ENCODE peak calls at places on chromosome 3, in nine cellular contexts. X is mesendoderm; D is fibroblast of lung; N is mesenchymal stem cell; M is CD8-positive, alpha-beta memory T cell; Z is suprapubic skin; V is stomach; G is testis; K is GM23338. S is an unnamed sample. For H3K4me1, the result is how much of the 10 kb centered on the place peaks cover.

GRCh38 chr3:125375950-125376679 is 990 bp upstream of the ZNF148 start:
- DNase-seq in Z (no peak), D (no peak), G (no peak), X (no peak), K (no peak), N (peak), V (no peak), M (no peak), S (no peak)

GRCh38 chr3:45915518-45916231 is 27.6 kb upstream of the CXCR6 start:
- DNase-seq in K (no peak), N (peak), V (peak), M (peak), D (peak), Z (peak), X (peak), G (peak), S (no peak)

GRCh38 chr3:168417016-168417415 is 321.3 kb upstream of the GOLIM4 start:
- DNase-seq in D (no peak), V (no peak), M (no peak), K (no peak), X (peak), Z (no peak), G (no peak), N (no peak), S (no peak)

GRCh38 chr3:67461667-67462142 is 192.7 kb downstream of the SUCLG2 start:
- DNase-seq in K (no peak), D (peak), X (no peak), N (peak), M (no peak), G (no peak), Z (no peak), V (no peak), S (no peak)

GRCh38 chr3:17369973-17370372 is 372.5 kb downstream of the TBC1D5 start:
- DNase-seq in G (no peak), N (no peak), Z (no peak), V (no peak), X (no peak), D (no peak), K (no peak), M (no peak), S (no peak)

GRCh38 chr3:126498936-126499335 is 18.6 kb downstream of the UROC1 start:
- DNase-seq in D (no peak), N (no peak), V (no peak), Z (no peak), K (peak), M (peak), G (no peak), X (peak), S (no peak)

GRCh38 chr3:173624086-173624485 is 226.5 kb downstream of the NLGN1 start:
- DNase-seq in Z (no peak), X (no peak), M (no peak), G (no peak), N (no peak), V (no peak), D (no peak), K (no peak), S (no peak)

GRCh38 chr3:53083496-53083895 is 37.6 kb upstream of the SFMBT1 start:
- DNase-seq in X (no peak), K (no peak), D (peak), V (no peak), Z (peak), M (no peak), N (peak), G (peak), S (no peak)

GRCh38 chr3:37852097-37852496 is 9.6 kb upstream of the CTDSPL start:
- DNase-seq in G (no peak), K (no peak), N (peak), Z (no peak), X (no peak), M (no peak), D (peak), V (no peak), S (no peak)

GRCh38 chr3:177522051-177522450 is 324.8 kb upstream of the TBL1XR1 start:
- DNase-seq in M (no peak), N (no peak), V (no peak), Z (no peak), G (no peak), X (no peak), K (no peak), D (peak), S (no peak)

GRCh38 chr3:188156051-188156450 is 2.1 kb downstream of the LPP start:
- DNase-seq in X (no peak), G (no peak), K (no peak), V (no peak), M (no peak), Z (no peak), D (no peak), N (no peak), S (no peak)

GRCh38 chr3:54427951-54428871 is 305.9 kb downstream of the CACNA2D3 start:
- DNase-seq in X (peak), N (peak), G (peak), M (no peak), Z (no peak), D (peak), K (peak), V (peak), S (peak)

GRCh38 chr3:11195721-11196332 is 41.5 kb downstream of the HRH1 start:
- DNase-seq in N (peak), D (peak), X (peak), K (peak), Z (no peak), V (no peak), G (no peak), M (no peak), S (peak)

GRCh38 chr3:11661827-11662226 is 18.1 kb upstream of the VGLL4 start:
- DNase-seq in M (no peak), V (no peak), X (no peak), D (peak), Z (no peak), K (no peak), G (no peak), N (peak), S (no peak)

GRCh38 chr3:116929534-116930222 is 220.1 kb downstream of the TUSC7 start:
- DNase-seq in Z (no peak), M (no peak), X (no peak), K (no peak), V (no peak), D (no peak), G (no peak), N (peak), S (no peak)

GRCh38 chr3:193997228-193998192 is 138.4 kb upstream of the HES1 start:
- DNase-seq in V (no peak), K (no peak), Z (no peak), D (peak), N (peak), G (peak), X (no peak), M (no peak), S (no peak)

GRCh38 chr3:116393199-116393598 is 52.1 kb downstream of the LSAMP start:
- DNase-seq in K (no peak), V (no peak), M (no peak), G (no peak), D (no peak), N (no peak), X (no peak), Z (no peak), S (no peak)

GRCh38 chr3:191030491-191030890 is 168.0 kb upstream of the GMNC start:
- DNase-seq in Z (no peak), X (no peak), K (no peak), N (no peak), D (no peak), V (no peak), G (no peak), M (no peak), S (no peak)

GRCh38 chr3:24846286-24846860 is 351.7 kb upstream of the THRB start:
- DNase-seq in V (no peak), M (no peak), D (no peak), K (no peak), Z (no peak), G (no peak), N (no peak), X (no peak), S (no peak)

GRCh38 chr3:38811822-38812221 is 4.2 kb downstream of the SCN10A start:
- DNase-seq in X (no peak), K (no peak), Z (no peak), G (no peak), N (no peak), V (no peak), M (no peak), D (no peak), S (no peak)

GRCh38 chr3:12273045-12273695 is 15.7 kb upstream of the PPARG start:
- DNase-seq in V (no peak), Z (no peak), D (no peak), N (no peak), G (no peak), X (no peak), M (no peak), K (no peak), S (no peak)

GRCh38 chr3:52231502-52232278 is 6.2 kb upstream of the TLR9 start:
- DNase-seq in N (peak), V (peak), K (peak), Z (no peak), X (peak), M (peak), D (peak), G (peak), S (no peak)

GRCh38 chr3:4908066-4908768 is 71.0 kb upstream of the BHLHE40 start:
- DNase-seq in X (no peak), M (no peak), G (no peak), K (no peak), Z (no peak), D (no peak), V (no peak), N (no peak), S (no peak)

GRCh38 chr3:50616003-50616769 is 765 bp upstream of the MAPKAPK3 start:
- DNase-seq in D (peak), M (peak), Z (peak), N (peak), X (peak), V (peak), K (peak), G (peak), S (peak)

GRCh38 chr3:46423588-46423987 is 16.5 kb downstream of the CCRL2 start:
- DNase-seq in V (no peak), D (peak), N (no peak), Z (no peak), G (no peak), X (no peak), M (no peak), K (no peak), S (no peak)

GRCh38 chr3:111906667-111907066 is 47.6 kb downstream of the PHLDB2 start:
- DNase-seq in M (no peak), V (no peak), K (no peak), D (peak), G (no peak), X (no peak), N (peak), Z (no peak), S (no peak)

GRCh38 chr3:134357914-134358811 is 16.1 kb downstream of the AMOTL2 start:
- DNase-seq in V (peak), G (peak), K (no peak), Z (no peak), X (peak), M (no peak), D (peak), N (peak), S (peak)

GRCh38 chr3:89025185-89025584 is 82.2 kb upstream of the EPHA3 start:
- DNase-seq in N (peak), K (no peak), G (no peak), X (no peak), V (no peak), D (peak), Z (no peak), M (no peak), S (no peak)

GRCh38 chr3:71771126-71771525 is 13.8 kb downstream of the PROK2 start:
- DNase-seq in N (no peak), K (no peak), V (no peak), X (no peak), G (no peak), M (no peak), D (no peak), Z (no peak), S (no peak)

GRCh38 chr3:11116336-11117059 is 37.8 kb upstream of the HRH1 start:
- DNase-seq in K (no peak), Z (no peak), M (no peak), N (no peak), G (no peak), V (no peak), X (no peak), D (peak), S (no peak)

GRCh38 chr3:170738756-170739155 is 131.2 kb downstream of the RPL22L1 start:
- DNase-seq in K (no peak), D (no peak), M (no peak), G (no peak), Z (no peak), X (no peak), V (no peak), N (no peak), S (no peak)

GRCh38 chr3:97138914-97139541 is 324.6 kb downstream of the EPHA6 start:
- DNase-seq in D (no peak), Z (no peak), M (no peak), G (no peak), K (peak), V (no peak), X (peak), N (no peak), S (no peak)

GRCh38 chr3:33777996-33778395 is 20.4 kb upstream of the PDCD6IP start:
- DNase-seq in D (no peak), X (no peak), K (no peak), Z (no peak), M (no peak), N (no peak), G (no peak), V (no peak), S (no peak)

GRCh38 chr3:71265365-71265935 is 318.1 kb downstream of the FOXP1 start:
- DNase-seq in V (peak), N (no peak), M (no peak), K (no peak), Z (no peak), X (no peak), D (no peak), G (no peak), S (no peak)

GRCh38 chr3:60053518-60054265 is 1003.9 kb upstream of the CFAP20DC start:
- DNase-seq in N (no peak), X (peak), V (no peak), K (no peak), M (no peak), D (peak), G (no peak), Z (no peak), S (no peak)
- H3K4me1 ChIP-seq in N (under half), X (under half), V (under half), K (under half), M (half or more), D (under half), G (under half), Z (under half), S (under half)

DNA sequence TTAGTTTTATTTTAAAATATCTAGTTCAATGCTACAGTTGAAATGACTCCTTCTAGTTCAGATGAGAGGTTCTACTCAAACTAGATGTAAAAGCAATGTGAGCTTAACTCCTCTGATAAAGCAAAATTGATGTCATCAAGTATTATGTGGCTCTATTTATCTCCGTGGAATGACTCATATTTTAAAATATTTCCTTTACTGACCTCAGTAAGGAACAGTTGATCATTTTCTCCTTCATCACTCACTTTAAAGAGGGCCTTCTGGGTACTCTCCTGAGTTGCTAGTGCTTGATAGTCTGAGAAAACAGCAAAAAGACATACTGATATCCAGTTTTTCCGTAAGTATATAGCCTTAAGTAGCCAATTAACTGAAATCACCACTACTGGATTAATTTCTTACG is 1099.3 kb downstream of the ROBO2 start:
- DNase-seq in N (peak), V (no peak), M (no peak), X (no peak), D (peak), Z (no peak), G (no peak), K (no peak), S (no peak)
- H3K4me1 ChIP-seq in N (under half), V (under half), M (under half), X (under half), D (under half), Z (under half), G (under half), K (under half), S (under half)

DNA sequence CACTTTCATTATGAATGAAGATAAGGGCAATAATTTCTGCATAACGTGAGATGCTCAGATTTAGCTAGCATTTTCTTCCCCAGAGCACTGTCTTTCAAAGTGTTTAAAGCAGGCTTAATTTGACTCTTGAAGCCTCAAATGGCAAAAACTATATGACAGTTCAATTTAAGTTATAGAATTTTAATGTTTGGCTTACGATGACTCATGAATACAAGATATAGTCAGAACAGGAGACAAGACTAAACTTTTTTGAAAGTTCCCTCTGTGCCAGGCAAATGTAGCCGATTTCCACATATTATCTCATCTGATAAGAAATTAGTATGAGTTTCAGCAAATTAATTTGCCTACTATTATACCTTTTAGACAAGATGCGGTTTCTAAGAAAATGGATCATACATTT is 19.6 kb downstream of the ABI3BP start:
- DNase-seq in V (no peak), Z (no peak), K (no peak), G (no peak), N (no peak), X (no peak), M (no peak), D (no peak), S (no peak)
- H3K4me1 ChIP-seq in V (under half), Z (under half), K (under half), G (under half), N (under half), X (under half), M (under half), D (under half), S (under half)

GRCh38 chr3:128634075-128634611 is 16.5 kb downstream of the RPN1 start:
- DNase-seq in D (no peak), X (no peak), V (no peak), G (no peak), N (no peak), K (no peak), M (no peak), Z (no peak), S (no peak)

GRCh38 chr3:128632301-128632700 is 18.3 kb downstream of the RPN1 start:
- DNase-seq in K (no peak), N (no peak), D (no peak), Z (no peak), X (no peak), M (no peak), G (no peak), V (no peak), S (no peak)

GRCh38 chr3:128625409-128625945 is 25.1 kb downstream of the RPN1 start:
- DNase-seq in V (no peak), Z (no peak), K (no peak), G (no peak), D (no peak), N (no peak), X (no peak), M (no peak), S (no peak)

GRCh38 chr3:128624526-128625138 is 26.0 kb downstream of the RPN1 start:
- DNase-seq in X (no peak), G (no peak), Z (no peak), D (no peak), N (no peak), M (no peak), K (no peak), V (no peak), S (no peak)

GRCh38 chr3:128629936-128630335 is 20.7 kb downstream of the RPN1 start:
- DNase-seq in N (no peak), D (no peak), M (no peak), K (no peak), X (no peak), V (no peak), Z (no peak), G (no peak), S (no peak)
- H3K4me1 ChIP-seq in N (under half), D (under half), M (under half), K (under half), X (under half), V (under half), Z (under half), G (under half), S (under half)

GRCh38 chr3:113556556-113557335 is 24.4 kb downstream of the SIDT1 start:
- DNase-seq in M (no peak), G (no peak), K (no peak), Z (no peak), X (peak), D (no peak), V (no peak), N (no peak), S (no peak)

GRCh38 chr3:113557374-113557773 is 25.0 kb downstream of the SIDT1 start:
- DNase-seq in Z (no peak), M (no peak), G (no peak), N (peak), D (peak), V (no peak), X (peak), K (peak), S (no peak)

GRCh38 chr3:113551821-113552220 is 19.5 kb downstream of the SIDT1 start:
- DNase-seq in N (no peak), Z (no peak), X (no peak), G (no peak), V (no peak), M (no peak), K (no peak), D (no peak), S (no peak)

GRCh38 chr3:113552851-113553250 is 20.5 kb downstream of the SIDT1 start:
- DNase-seq in N (no peak), G (no peak), X (peak), V (no peak), K (peak), D (no peak), M (peak), Z (no peak), S (no peak)

DNA sequence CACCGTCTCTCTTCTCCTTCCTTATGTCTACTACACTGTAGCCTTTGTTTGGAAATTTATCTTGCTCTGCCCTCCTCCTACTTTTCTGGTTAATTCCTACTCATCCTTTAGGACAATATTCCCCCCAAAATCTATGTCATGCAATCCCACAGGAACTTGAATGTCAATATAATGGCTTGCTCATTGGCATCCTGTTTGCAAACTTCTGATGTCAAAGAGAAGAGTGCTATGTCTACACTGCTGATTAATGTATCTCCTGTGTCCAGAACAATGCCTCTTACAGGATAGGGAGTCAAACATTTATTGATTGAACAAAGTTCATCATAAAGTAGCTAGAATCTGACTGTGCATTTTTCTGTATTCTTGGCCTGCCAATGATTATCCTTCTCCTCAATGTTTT is 22.8 kb downstream of the SIDT1 start:
- DNase-seq in X (no peak), G (no peak), V (no peak), M (no peak), K (no peak), D (no peak), Z (no peak), N (no peak), S (no peak)
- H3K4me1 ChIP-seq in X (under half), G (under half), V (under half), M (under half), K (under half), D (under half), Z (under half), N (under half), S (under half)

GRCh38 chr3:195032955-195033354 is 238.0 kb downstream of the XXYLT1 start:
- DNase-seq in M (no peak), K (no peak), X (no peak), V (no peak), D (no peak), Z (no peak), N (no peak), G (no peak), S (no peak)
- H3K4me1 ChIP-seq in M (under half), K (under half), X (under half), V (under half), D (under half), Z (under half), N (under half), G (under half), S (under half)

DNA sequence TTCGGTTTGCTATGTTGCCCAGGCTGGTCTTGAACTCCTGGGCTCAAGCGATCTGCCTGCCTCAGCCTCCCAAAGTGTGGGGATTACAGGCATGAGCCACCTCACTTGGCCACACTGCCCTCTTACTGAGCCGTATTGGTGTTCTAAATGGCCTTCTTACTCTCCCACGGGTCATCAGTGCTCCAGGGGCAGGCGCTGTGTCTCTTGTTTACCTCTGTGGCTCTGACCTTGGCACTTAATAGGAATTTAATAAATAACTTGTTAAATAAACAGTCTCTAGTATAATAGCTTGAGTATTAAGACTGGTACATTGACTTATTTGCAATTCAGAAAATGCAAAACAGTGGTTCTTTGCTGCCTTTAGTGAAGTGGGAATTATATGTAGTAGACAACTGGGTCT is 13.7 kb downstream of the FLNB start:
- DNase-seq in Z (no peak), D (no peak), V (no peak), K (no peak), N (no peak), M (no peak), X (no peak), G (no peak), S (no peak)
- H3K4me1 ChIP-seq in Z (half or more), D (under half), V (half or more), K (half or more), N (under half), M (under half), X (under half), G (under half), S (half or more)

GRCh38 chr3:187039723-187040414 is 99.4 kb downstream of the RPL39L start:
- DNase-seq in K (no peak), D (no peak), V (no peak), G (no peak), N (no peak), Z (no peak), M (no peak), X (no peak), S (no peak)
- H3K4me1 ChIP-seq in K (under half), D (under half), V (under half), G (under half), N (under half), Z (under half), M (half or more), X (under half), S (under half)

GRCh38 chr3:114646521-114646920 is 352.7 kb downstream of the TIGIT start:
- DNase-seq in G (no peak), M (no peak), K (no peak), D (no peak), X (no peak), V (no peak), N (no peak), Z (no peak), S (no peak)
- H3K4me1 ChIP-seq in G (under half), M (under half), K (under half), D (under half), X (under half), V (under half), N (under half), Z (under half), S (under half)